ENCODE peak calls at places on chromosomes 5 and 9, in six cellular contexts. I is HCT116, F is K562, B is SK-N-SH, Q is H1, E is GM12878. H is an unnamed sample.

GRCh38 chr5:16713386-16713928 is 96.7 kb upstream of the RETREG1 start:
- DNase-seq in E (no peak), Q (no peak), I (no peak), F (no peak), B (peak; percentile 82), H (no peak)

GRCh38 chr5:77852514-77853352 is 76.6 kb upstream of the TBCA start:
- DNase-seq in E (peak; percentile 80), B (peak; percentile 87), F (no peak), I (no peak), Q (peak; percentile 49), H (no peak)

GRCh38 chr9:4923580-4924544 is 61.2 kb upstream of the JAK2 start:
- DNase-seq in I (no peak), E (no peak), B (peak; percentile 10), Q (no peak), F (peak; percentile 61), H (peak; percentile 49)

GRCh38 chr5:9976621-9977020 is 273.1 kb downstream of the ATPSCKMT start:
- DNase-seq in I (no peak), B (no peak), E (no peak), Q (no peak), F (no peak), H (no peak)

GRCh38 chr9:126309427-126310179 is 17.0 kb upstream of the MVB12B start:
- DNase-seq in I (no peak), B (no peak), F (no peak), Q (no peak), E (no peak), H (no peak)

GRCh38 chr5:181107699-181108098 is 23.3 kb downstream of the OR2V1 start:
- DNase-seq in I (no peak), E (no peak), B (no peak), Q (no peak), F (peak; percentile 63), H (no peak)

GRCh38 chr9:126830827-126831226 is 26.0 kb downstream of the ZBTB43 start:
- DNase-seq in F (no peak), B (no peak), Q (no peak), E (no peak), I (no peak), H (no peak)

GRCh38 chr5:14440223-14440597 is 141.4 kb upstream of the OTULINL start:
- DNase-seq in B (no peak), E (no peak), F (no peak), I (no peak), Q (no peak), H (no peak)

GRCh38 chr5:142979636-142980035 is 209.5 kb downstream of the ARHGAP26 start:
- DNase-seq in Q (no peak), B (no peak), F (no peak), E (no peak), I (no peak), H (peak; percentile 24)

GRCh38 chr9:33750307-33750838 is 45.0 kb upstream of the PRSS3 start:
- DNase-seq in I (no peak), F (no peak), B (peak; percentile 85), Q (no peak), E (no peak), H (no peak)

GRCh38 chr9:92617951-92618510 is 51.9 kb downstream of the IPPK start:
- DNase-seq in B (no peak), F (no peak), E (no peak), Q (no peak), I (no peak), H (no peak)

DNA sequence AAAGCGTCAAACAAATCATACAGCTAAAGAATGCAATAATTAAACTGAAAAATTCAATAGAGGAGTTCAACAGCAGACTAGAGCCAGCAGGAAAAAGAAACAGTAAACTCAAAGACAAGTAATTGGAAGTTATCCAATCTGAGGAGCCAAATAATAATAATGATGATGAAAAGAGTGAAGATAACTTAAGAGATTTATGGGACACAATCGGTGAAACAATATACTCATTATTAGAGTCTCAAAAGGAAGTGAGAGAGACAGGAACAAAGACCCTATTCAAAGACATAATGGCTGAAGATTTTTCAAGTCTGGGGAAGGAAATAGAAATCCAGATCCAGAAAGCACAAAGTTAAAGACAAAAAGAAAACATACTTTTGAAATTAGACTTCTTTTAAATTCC is 263.9 kb upstream of the NR4A3 start:
- DNase-seq in E (no peak), B (no peak), F (no peak), I (no peak), Q (no peak), H (no peak)
- TF ChIP-seq JUND in E (no peak), B (no peak), F (no peak), I (no peak), Q (no peak), H (no peak)

DNA sequence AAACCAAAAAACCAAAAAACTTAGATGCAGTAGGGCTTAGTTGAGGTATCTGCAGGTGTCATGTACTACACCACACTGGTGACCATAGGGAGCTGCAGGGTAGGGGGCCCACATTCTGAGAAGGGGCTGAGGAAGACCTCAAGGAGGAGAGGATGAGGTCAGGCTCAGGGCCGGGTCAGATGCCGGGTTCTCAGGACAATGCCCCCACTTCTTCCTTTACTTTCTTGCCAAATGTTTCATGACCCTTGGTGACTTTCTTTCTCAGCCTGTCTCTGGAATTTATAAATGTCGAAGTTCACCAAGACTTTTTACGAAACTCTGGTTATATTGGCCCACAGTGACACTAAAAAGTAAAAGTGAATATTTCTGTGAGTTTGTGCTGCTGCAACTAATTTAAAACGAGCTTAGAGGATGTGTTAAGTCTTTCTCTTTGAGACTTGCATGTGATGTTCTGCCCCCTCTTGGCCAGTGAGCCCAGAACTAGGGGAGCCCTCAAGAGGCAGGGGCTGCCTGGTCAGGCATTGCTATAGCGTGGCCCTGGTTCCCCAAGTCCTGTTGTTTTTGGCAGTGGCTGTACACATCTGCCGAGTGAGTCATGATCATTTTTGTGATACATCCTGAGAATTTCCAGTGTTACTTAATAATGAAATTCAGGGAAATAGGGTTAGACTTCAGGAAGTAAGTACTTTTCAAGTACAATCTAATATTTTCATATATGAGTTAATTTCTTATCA is 11.2 kb downstream of the ACO1 start:
- DNase-seq in E (no peak), F (no peak), I (no peak), Q (no peak), B (peak; percentile 20), H (no peak)
- TF ChIP-seq JUND in E (no peak), F (no peak), I (no peak), Q (no peak), B (peak; percentile 56), H (no peak)

GRCh38 chr9:135665795-135666189 is 2.7 kb downstream of the LCN9 start:
- DNase-seq in F (no peak), I (no peak), Q (no peak), E (no peak), B (peak; percentile 10), H (no peak)
- TF ChIP-seq JUND in F (no peak), I (no peak), Q (no peak), E (no peak), B (no peak), H (no peak)

GRCh38 chr5:73747696-73748380 is 121.8 kb downstream of the ARHGEF28 start:
- DNase-seq in B (no peak), E (no peak), Q (no peak), F (no peak), I (no peak), H (no peak)
- TF ChIP-seq JUND in B (no peak), E (no peak), Q (no peak), F (no peak), I (no peak), H (no peak)

GRCh38 chr9:90442738-90443137 is 199.9 kb downstream of the DIRAS2 start:
- DNase-seq in I (no peak), B (no peak), F (no peak), Q (no peak), E (no peak), H (no peak)

GRCh38 chr9:90445391-90445790 is 197.2 kb downstream of the DIRAS2 start:
- DNase-seq in Q (no peak), B (no peak), F (no peak), E (no peak), I (no peak), H (no peak)

GRCh38 chr9:90444609-90445008 is 198.0 kb downstream of the DIRAS2 start:
- DNase-seq in Q (no peak), B (no peak), E (no peak), I (no peak), F (no peak), H (no peak)

GRCh38 chr9:90447773-90448172 is 194.9 kb downstream of the DIRAS2 start:
- DNase-seq in F (no peak), I (no peak), Q (no peak), B (no peak), E (no peak), H (no peak)

GRCh38 chr9:90441814-90442213 is 200.8 kb downstream of the DIRAS2 start:
- DNase-seq in I (no peak), Q (no peak), B (no peak), F (no peak), E (no peak), H (no peak)
- TF ChIP-seq JUND in I (no peak), Q (no peak), B (no peak), F (no peak), E (no peak), H (no peak)

H was measured in T47D.